ENCODE peak calls at places on chromosomes 11 and 22, in four cellular contexts. O is AG04450, X is GM06990, Y is NCI-H1436. Z is an unnamed sample.

GRCh38 chr11:126799974-126800373 is 200.6 kb downstream of the KIRREL3 start:
- DNase-seq in O (no peak), X (no peak), Y (no peak), Z (no peak)

GRCh38 chr11:104522650-104523049 is 358.7 kb upstream of the PDGFD start:
- DNase-seq in O (peak), X (no peak), Y (no peak), Z (no peak)

GRCh38 chr22:24926849-24927579 is 19.5 kb downstream of the LHFPL7 start:
- DNase-seq in O (no peak), X (no peak), Y (no peak), Z (no peak)

GRCh38 chr22:39433476-39434242 is 23.2 kb upstream of the MGAT3 start:
- DNase-seq in O (no peak), X (no peak), Y (no peak), Z (peak)

GRCh38 chr22:50540352-50540751 is 5.3 kb upstream of the KLHDC7B start:
- DNase-seq in O (no peak), X (no peak), Y (no peak), Z (no peak)

GRCh38 chr22:31148953-31149627 is 8.8 kb upstream of the PLA2G3 start:
- DNase-seq in O (peak), X (no peak), Y (peak), Z (peak)

GRCh38 chr11:71490731-71491390 is 36.2 kb upstream of the KRTAP5-7 start:
- DNase-seq in O (no peak), X (no peak), Y (no peak), Z (no peak)

GRCh38 chr11:67523556-67524479 is 572 bp upstream of the CABP2 start:
- DNase-seq in O (no peak), X (no peak), Y (no peak), Z (no peak)

GRCh38 chr11:115430345-115430744 is 73.9 kb downstream of the CADM1 start:
- DNase-seq in O (no peak), X (no peak), Y (no peak), Z (no peak)

GRCh38 chr11:57230316-57230715 is 6.7 kb downstream of the APLNR start:
- DNase-seq in O (no peak), X (no peak), Y (no peak), Z (no peak)

GRCh38 chr11:30395751-30396150 is 72.8 kb downstream of the ARL14EP start:
- DNase-seq in O (no peak), X (no peak), Y (no peak), Z (no peak)

GRCh38 chr11:66878554-66878953 is 21.7 kb downstream of the LRFN4 start:
- DNase-seq in O (no peak), X (no peak), Y (no peak), Z (no peak)

GRCh38 chr11:41413843-41414242 is 45.6 kb downstream of the LRRC4C start:
- DNase-seq in O (no peak), X (peak), Y (no peak), Z (no peak)

GRCh38 chr11:27720277-27720830 is 20.1 kb upstream of the BDNF start:
- DNase-seq in O (no peak), X (no peak), Y (no peak), Z (no peak)

GRCh38 chr11:42571486-42572230 is 740.1 kb upstream of the API5 start:
- DNase-seq in O (no peak), X (no peak), Y (no peak), Z (no peak)

GRCh38 chr11:19905280-19905853 is 192.7 kb downstream of the NAV2 start:
- DNase-seq in O (no peak), X (no peak), Y (peak), Z (peak)

GRCh38 chr11:134040386-134041297 is 28.2 kb upstream of the JAM3 start:
- DNase-seq in O (peak), X (no peak), Y (no peak), Z (no peak)

GRCh38 chr22:49494555-49494954 is 333.1 kb downstream of the BRD1 start:
- DNase-seq in O (no peak), X (no peak), Y (no peak), Z (no peak)

GRCh38 chr22:33896801-33897620 is 23.3 kb downstream of the LARGE1 start:
- DNase-seq in O (no peak), X (peak), Y (no peak), Z (no peak)

GRCh38 chr11:11849127-11849746 is 7.5 kb downstream of the USP47 start:
- DNase-seq in O (no peak), X (no peak), Y (peak), Z (peak)

GRCh38 chr22:29149841-29150555 is 55.7 kb upstream of the EMID1 start:
- DNase-seq in O (no peak), X (no peak), Y (no peak), Z (peak)

GRCh38 chr22:39463931-39464390 is 7.1 kb downstream of the MGAT3 start:
- DNase-seq in O (no peak), X (no peak), Y (no peak), Z (peak)

GRCh38 chr11:21190181-21190580 is 520.8 kb downstream of the NELL1 start:
- DNase-seq in O (no peak), X (no peak), Y (no peak), Z (no peak)

GRCh38 chr22:29269230-29269604 is 1.1 kb downstream of the EWSR1 start:
- DNase-seq in O (no peak), X (no peak), Y (no peak), Z (no peak)

GRCh38 chr22:30187094-30187493 is 59.5 kb downstream of the LIF start:
- DNase-seq in O (no peak), X (no peak), Y (no peak), Z (no peak)

GRCh38 chr11:64337538-64338249 is 2.3 kb upstream of the CCDC88B start:
- DNase-seq in O (no peak), X (no peak), Y (no peak), Z (no peak)